ENCODE peak calls at places on chromosomes 12 and 14, in six cellular contexts. A, Z, X, K, R and Y are unnamed samples.

GRCh38 chr14:104664107-104664506 is 25.3 kb upstream of the INF2 start:
- DNase-seq in A (peak), X (no peak), R (no peak), Z (no peak), K (no peak), Y (no peak)

GRCh38 chr12:72271401-72271740 is 799 bp upstream of the TRHDE start:
- DNase-seq in Z (no peak), R (no peak), X (no peak), A (no peak), K (peak), Y (no peak)

GRCh38 chr14:52693004-52693403 is 2.4 kb downstream of the ERO1A start:
- DNase-seq in R (no peak), K (no peak), A (no peak), Z (no peak), X (no peak), Y (no peak)

GRCh38 chr14:72565917-72566316 is 328.0 kb downstream of the DPF3 start:
- DNase-seq in X (no peak), A (no peak), R (no peak), K (peak), Z (no peak), Y (no peak)

GRCh38 chr12:3732901-3733300 is 20.0 kb downstream of the CRACR2A start:
- DNase-seq in R (peak), K (no peak), Z (no peak), A (no peak), X (no peak), Y (no peak)

GRCh38 chr12:117068492-117068891 is 30.7 kb downstream of the TESC start:
- DNase-seq in R (no peak), X (no peak), K (no peak), Z (no peak), A (no peak), Y (no peak)

GRCh38 chr12:2834581-2835491 is at the start of gene NRIP2:
- DNase-seq in R (no peak), X (no peak), A (no peak), Z (no peak), K (peak), Y (no peak)

GRCh38 chr12:121774968-121775474 is 18.5 kb downstream of the RHOF start:
- DNase-seq in K (no peak), X (no peak), Z (no peak), A (no peak), R (no peak), Y (no peak)

GRCh38 chr12:116403546-116403945 is 126.1 kb upstream of the MED13L start:
- DNase-seq in X (no peak), A (no peak), K (no peak), Z (no peak), R (no peak), Y (no peak)

GRCh38 chr12:126171936-126172559 is 1106.8 kb downstream of the AACS start:
- DNase-seq in Z (no peak), A (no peak), R (no peak), X (no peak), K (no peak), Y (no peak)

GRCh38 chr12:100652488-100652887 is 79.0 kb downstream of the GAS2L3 start:
- DNase-seq in A (no peak), R (no peak), K (no peak), X (no peak), Z (no peak), Y (no peak)

GRCh38 chr12:19846561-19846960 is 407.3 kb downstream of the AEBP2 start:
- DNase-seq in K (no peak), Z (peak), R (no peak), X (no peak), A (no peak), Y (no peak)

GRCh38 chr12:52802442-52802841 is 6.5 kb upstream of the KRT3 start:
- DNase-seq in Z (no peak), K (no peak), X (no peak), A (no peak), R (no peak), Y (no peak)

DNA sequence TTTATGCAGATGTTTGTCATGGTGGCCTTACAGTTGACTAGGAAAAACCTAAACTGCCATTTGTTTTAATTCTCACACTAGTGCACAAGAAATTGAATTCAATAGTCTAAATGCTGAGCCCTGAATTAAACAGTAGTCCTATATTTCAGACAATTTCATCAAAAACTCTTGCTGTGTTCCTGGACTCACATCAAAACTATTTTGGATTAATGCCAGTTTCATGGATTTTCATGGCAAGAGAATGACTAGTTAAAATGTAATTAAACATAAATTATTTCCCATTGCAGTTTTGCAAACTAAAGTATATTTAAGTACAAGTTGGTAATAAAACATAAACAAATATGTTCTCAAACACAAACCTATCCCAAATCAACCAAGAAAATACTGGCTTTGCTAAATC is 468.0 kb upstream of the PRICKLE1 start:
- DNase-seq in A (no peak), X (no peak), Z (no peak), R (no peak), K (no peak), Y (no peak)
- H3K4me2 ChIP-seq in A (no peak), X (no peak), Z (no peak), R (no peak), K (no peak), Y (no peak)

GRCh38 chr12:124906606-124907261 is 7.7 kb downstream of the UBC start:
- DNase-seq in K (peak), R (peak), X (peak), A (peak), Z (peak), Y (peak)

GRCh38 chr12:124909831-124910560 is 4.5 kb downstream of the UBC start:
- DNase-seq in X (no peak), Z (peak), K (no peak), A (peak), R (no peak), Y (peak)

GRCh38 chr12:124913474-124914391 is 717 bp downstream of the UBC start:
- DNase-seq in Z (peak), X (no peak), K (peak), R (peak), A (peak), Y (peak)

GRCh38 chr12:124914392-124915248 is at the start of gene UBC:
- DNase-seq in X (peak), Z (peak), A (peak), R (peak), K (peak), Y (peak)

DNA sequence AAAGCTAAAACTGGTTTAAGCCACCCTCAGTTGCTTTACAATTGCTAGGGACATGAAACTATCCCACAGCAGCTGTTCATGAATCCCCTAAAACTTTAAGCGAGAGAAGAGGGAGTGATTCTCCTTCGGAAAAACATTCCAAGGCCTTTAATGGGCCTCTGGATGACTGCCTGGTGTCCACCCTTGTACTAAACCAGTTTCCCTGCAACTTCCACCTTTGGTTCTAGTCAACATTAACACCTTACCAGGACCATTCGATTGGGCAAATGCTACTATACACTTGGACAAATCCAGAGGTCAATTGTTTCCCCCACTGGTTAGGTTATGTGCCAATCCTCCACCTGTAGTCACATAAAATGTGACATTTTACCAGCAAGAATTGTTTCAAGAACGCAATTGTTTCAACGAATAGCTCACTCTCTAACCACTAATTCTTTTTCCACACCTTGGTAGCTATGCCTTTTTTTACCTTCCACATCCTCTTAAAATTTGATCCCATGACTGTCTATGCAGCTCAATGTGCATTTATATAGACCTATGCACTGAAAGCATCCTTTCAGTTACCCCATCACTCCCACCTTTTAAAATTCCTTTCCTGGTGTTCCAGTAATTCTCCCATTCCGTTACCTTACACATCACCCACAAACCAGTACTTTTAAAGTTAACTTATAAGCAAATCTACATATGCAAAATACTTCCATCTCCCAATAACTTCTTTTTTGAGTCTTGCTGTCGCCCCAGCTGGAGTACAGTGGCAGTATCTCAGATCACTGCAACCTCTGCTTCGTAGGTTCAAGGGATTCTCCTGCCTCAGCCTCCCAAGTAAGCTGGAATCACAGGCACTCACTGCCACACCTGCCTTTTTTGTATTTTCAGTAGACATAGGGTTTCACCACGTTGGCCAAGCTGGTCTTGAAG is 3.6 kb downstream of the UBC start:
- DNase-seq in A (peak), K (no peak), X (no peak), Z (peak), R (no peak), Y (peak)
- H3K4me2 ChIP-seq in A (peak), K (peak), X (peak), Z (peak), R (no peak), Y (peak)

DNA sequence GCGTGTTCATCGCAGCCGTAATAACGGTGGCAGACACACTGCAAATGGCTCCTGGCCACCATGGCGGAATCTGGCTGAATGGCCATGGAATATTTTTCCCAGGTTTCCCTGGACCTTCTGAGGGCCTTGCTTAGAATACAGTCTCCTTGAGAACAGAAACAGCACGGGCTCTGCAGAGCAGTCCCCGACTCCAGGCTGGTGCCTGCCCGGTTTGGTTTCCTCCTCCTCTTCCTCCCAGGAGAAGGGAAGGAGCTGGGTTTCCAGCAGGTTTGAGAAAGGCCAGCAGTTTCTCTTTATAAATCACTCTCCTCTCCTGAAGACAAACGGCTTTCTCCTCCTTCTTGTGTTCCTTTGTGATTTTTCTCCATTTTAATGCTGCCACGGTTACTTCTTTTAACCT is 106.8 kb upstream of the RFLNA start:
- DNase-seq in K (no peak), R (no peak), A (no peak), X (no peak), Z (no peak), Y (no peak)
- H3K4me2 ChIP-seq in K (no peak), R (no peak), A (peak), X (peak), Z (peak), Y (no peak)

GRCh38 chr12:80218925-80219714 is 119.8 kb downstream of the OTOGL start:
- DNase-seq in X (no peak), Z (no peak), R (no peak), A (no peak), K (no peak), Y (no peak)

GRCh38 chr12:80226576-80226975 is 127.2 kb downstream of the OTOGL start:
- DNase-seq in Z (no peak), X (no peak), A (no peak), R (no peak), K (no peak), Y (no peak)

GRCh38 chr12:80216890-80217559 is 117.7 kb downstream of the OTOGL start:
- DNase-seq in A (no peak), R (peak), X (no peak), Z (no peak), K (no peak), Y (no peak)

DNA sequence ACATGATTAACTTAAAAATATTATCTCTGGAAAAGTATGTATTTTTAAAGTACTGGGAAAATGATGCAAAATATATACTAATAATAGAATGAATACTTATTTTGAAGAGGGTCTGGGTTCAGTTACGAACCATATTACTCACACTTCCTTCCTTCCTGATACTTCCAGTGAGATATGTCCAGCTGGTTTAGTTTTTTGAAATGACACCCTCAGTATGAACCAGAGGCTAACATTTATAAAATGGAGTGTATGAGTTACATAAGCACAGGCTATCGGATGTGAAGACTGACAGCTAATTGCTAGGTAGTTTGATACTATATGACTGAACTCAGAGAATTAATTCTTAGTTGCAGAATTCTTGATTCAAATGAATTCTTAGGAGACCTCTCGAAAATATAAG is 122.9 kb downstream of the OTOGL start:
- DNase-seq in X (no peak), K (no peak), Z (no peak), A (no peak), R (no peak), Y (no peak)
- H3K4me2 ChIP-seq in X (no peak), K (peak), Z (no peak), A (no peak), R (no peak), Y (no peak)

GRCh38 chr14:93778453-93778852 is 9.8 kb downstream of the PRIMA1 start:
- DNase-seq in A (no peak), X (no peak), R (no peak), Z (no peak), K (no peak), Y (no peak)
- H3K4me2 ChIP-seq in A (no peak), X (no peak), R (no peak), Z (no peak), K (no peak), Y (no peak)

DNA sequence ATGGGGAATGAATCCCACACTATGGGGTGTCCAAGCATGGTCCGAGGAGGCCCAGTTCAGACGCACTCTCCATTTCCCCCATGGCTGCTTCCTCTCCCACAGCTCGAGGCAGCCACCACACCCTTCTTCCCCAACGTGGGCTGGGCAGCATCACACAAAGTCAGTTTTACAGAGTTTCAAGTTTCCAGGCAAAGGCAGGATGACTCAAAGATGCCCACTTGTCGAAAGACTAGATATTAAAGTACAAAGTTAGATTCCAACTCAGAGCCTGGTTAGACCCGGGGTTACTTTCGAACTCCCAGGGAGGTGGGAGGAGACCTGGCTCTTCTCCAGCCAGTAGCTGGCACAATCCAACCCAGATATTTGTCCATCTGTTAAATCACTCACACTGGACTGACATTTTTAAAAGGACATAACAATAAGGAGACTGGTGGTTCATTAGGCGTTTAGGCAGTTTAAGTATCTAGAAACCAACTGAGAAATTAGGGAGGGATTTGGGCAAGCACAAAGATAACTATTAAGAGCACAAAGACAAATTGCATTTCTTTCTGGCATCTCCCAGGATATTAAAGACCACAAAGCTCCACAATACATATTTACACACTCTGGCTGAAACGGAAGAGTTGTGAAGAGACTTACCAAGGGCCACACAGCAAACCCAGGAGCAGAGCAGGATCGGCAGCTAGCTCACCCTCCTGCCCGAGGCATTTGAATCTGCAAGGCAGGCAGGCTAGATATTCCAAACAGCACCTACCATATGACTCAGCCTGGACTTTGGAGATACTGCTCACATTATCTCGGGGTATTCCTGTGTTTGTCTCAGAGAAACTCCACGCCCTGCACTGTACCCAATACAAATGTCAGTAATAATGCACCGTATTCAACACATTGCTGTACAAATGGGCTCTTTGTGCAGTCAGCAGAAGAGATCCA is 34.8 kb downstream of the TMCC3 start:
- DNase-seq in X (no peak), R (no peak), A (peak), Z (peak), K (no peak), Y (no peak)
- H3K4me2 ChIP-seq in X (peak), R (no peak), A (peak), Z (peak), K (peak), Y (no peak)

GRCh38 chr12:9669019-9669326 is 540 bp upstream of the CLEC2D start:
- DNase-seq in X (no peak), K (no peak), A (no peak), R (no peak), Z (no peak), Y (no peak)

GRCh38 chr12:9668141-9669018 is 1.1 kb upstream of the CLEC2D start:
- DNase-seq in A (no peak), R (no peak), Z (no peak), K (no peak), X (no peak), Y (no peak)

GRCh38 chr12:9669534-9669933 is at the start of gene CLEC2D:
- DNase-seq in X (no peak), A (no peak), K (no peak), R (no peak), Z (no peak), Y (no peak)

GRCh38 chr12:9662488-9662887 is 7.0 kb upstream of the CLEC2D start:
- DNase-seq in R (no peak), K (no peak), X (no peak), Z (no peak), A (peak), Y (no peak)

GRCh38 chr12:9667403-9667802 is 2.1 kb upstream of the CLEC2D start:
- DNase-seq in K (no peak), R (no peak), X (no peak), Z (no peak), A (no peak), Y (no peak)
- H3K4me2 ChIP-seq in K (no peak), R (no peak), X (no peak), Z (no peak), A (no peak), Y (no peak)

GRCh38 chr12:54195080-54195479 is 6.3 kb upstream of the SMUG1 start:
- DNase-seq in Z (no peak), R (no peak), A (no peak), X (no peak), K (no peak), Y (no peak)

GRCh38 chr12:54193437-54193836 is 4.7 kb upstream of the SMUG1 start:
- DNase-seq in X (no peak), K (peak), Z (no peak), A (no peak), R (no peak), Y (no peak)

GRCh38 chr12:54196396-54196795 is 7.6 kb upstream of the SMUG1 start:
- DNase-seq in K (no peak), Z (no peak), A (no peak), R (no peak), X (no peak), Y (peak)

GRCh38 chr12:54197037-54197909 is 8.5 kb upstream of the SMUG1 start:
- DNase-seq in R (peak), Z (no peak), X (no peak), K (no peak), A (no peak), Y (peak)

GRCh38 chr12:54195736-54196347 is 7.1 kb upstream of the SMUG1 start:
- DNase-seq in A (no peak), Z (no peak), R (no peak), K (peak), X (no peak), Y (peak)
- H3K4me2 ChIP-seq in A (peak), Z (peak), R (no peak), K (peak), X (no peak), Y (peak)